ENCODE peak calls at places on chromosomes 1 and 21, in six cellular contexts. One of them, this sample, is unnamed.

GRCh38 chr1:30532621-30533020 is 190.8 kb downstream of the MATN1 start:
- DNase-seq in K562: no peak
- DNase-seq in H1: no peak
- DNase-seq in HepG2: no peak
- DNase-seq in GM12878: no peak
- DNase-seq in GM12892: no peak
- DNase-seq in this sample: no peak

GRCh38 chr1:12636098-12636950 is 7.6 kb upstream of the AADACL4 start:
- DNase-seq in GM12878: no peak
- DNase-seq in K562: no peak
- DNase-seq in GM12892: no peak
- DNase-seq in HepG2: no peak
- DNase-seq in H1: peak; percentile 61
- DNase-seq in this sample: no peak

GRCh38 chr1:175449306-175449705 is 256.7 kb upstream of the KIAA0040 start:
- DNase-seq in K562: no peak
- DNase-seq in HepG2: no peak
- DNase-seq in H1: no peak
- DNase-seq in GM12892: no peak
- DNase-seq in GM12878: no peak
- DNase-seq in this sample: no peak

GRCh38 chr21:21722736-21723135 is 724.5 kb downstream of the NCAM2 start:
- DNase-seq in HepG2: no peak
- DNase-seq in K562: no peak
- DNase-seq in GM12892: no peak
- DNase-seq in H1: no peak
- DNase-seq in GM12878: no peak
- DNase-seq in this sample: no peak

GRCh38 chr1:236750928-236751327 is 44.2 kb upstream of the MTR start:
- DNase-seq in HepG2: no peak
- DNase-seq in GM12878: no peak
- DNase-seq in H1: no peak
- DNase-seq in GM12892: no peak
- DNase-seq in K562: no peak
- DNase-seq in this sample: no peak

GRCh38 chr1:15919316-15919715 is 56.6 kb downstream of the ZBTB17 start:
- DNase-seq in GM12892: peak; percentile 24
- DNase-seq in GM12878: peak; percentile 70
- DNase-seq in HepG2: no peak
- DNase-seq in H1: no peak
- DNase-seq in K562: no peak
- DNase-seq in this sample: no peak

GRCh38 chr21:35219719-35220118 is 170.6 kb upstream of the RUNX1 start:
- DNase-seq in K562: no peak
- DNase-seq in GM12878: no peak
- DNase-seq in GM12892: no peak
- DNase-seq in H1: no peak
- DNase-seq in HepG2: no peak
- DNase-seq in this sample: no peak

GRCh38 chr1:55353709-55354620 is 138.8 kb upstream of the USP24 start:
- DNase-seq in H1: no peak
- DNase-seq in GM12892: no peak
- DNase-seq in K562: no peak
- DNase-seq in HepG2: no peak
- DNase-seq in GM12878: no peak
- DNase-seq in this sample: no peak

GRCh38 chr1:234926252-234926573 is 202.4 kb downstream of the TOMM20 start:
- DNase-seq in GM12878: no peak
- DNase-seq in K562: no peak
- DNase-seq in HepG2: no peak
- DNase-seq in GM12892: no peak
- DNase-seq in H1: no peak
- DNase-seq in this sample: no peak

GRCh38 chr1:6116137-6116536 is 64.0 kb downstream of the CHD5 start:
- DNase-seq in H1: no peak
- DNase-seq in GM12878: no peak
- DNase-seq in HepG2: no peak
- DNase-seq in GM12892: no peak
- DNase-seq in K562: no peak
- DNase-seq in this sample: no peak

GRCh38 chr21:41885341-41886024 is 6.3 kb upstream of the PRDM15 start:
- DNase-seq in GM12878: no peak
- DNase-seq in K562: no peak
- DNase-seq in H1: no peak
- DNase-seq in GM12892: no peak
- DNase-seq in HepG2: no peak
- DNase-seq in this sample: no peak

GRCh38 chr1:17909634-17910033 is 154.5 kb downstream of the ACTL8 start:
- DNase-seq in K562: peak; percentile 14
- DNase-seq in GM12878: no peak
- DNase-seq in GM12892: no peak
- DNase-seq in HepG2: no peak
- DNase-seq in H1: peak; percentile 73
- DNase-seq in this sample: no peak

GRCh38 chr1:222369991-222370910 is 177.7 kb downstream of the HHIPL2 start:
- DNase-seq in GM12892: no peak
- DNase-seq in H1: no peak
- DNase-seq in HepG2: no peak
- DNase-seq in K562: no peak
- DNase-seq in GM12878: no peak
- DNase-seq in this sample: no peak

GRCh38 chr1:26317612-26318337 is at the start of gene CD52:
- DNase-seq in HepG2: no peak
- DNase-seq in H1: no peak
- DNase-seq in GM12892: peak; percentile 76
- DNase-seq in GM12878: peak; percentile 65
- DNase-seq in K562: peak; percentile 90
- DNase-seq in this sample: peak; percentile 67

GRCh38 chr21:29529139-29529538 is 230.4 kb downstream of the BACH1 start:
- DNase-seq in GM12892: no peak
- DNase-seq in H1: no peak
- DNase-seq in GM12878: no peak
- DNase-seq in HepG2: no peak
- DNase-seq in K562: no peak
- DNase-seq in this sample: no peak

DNA sequence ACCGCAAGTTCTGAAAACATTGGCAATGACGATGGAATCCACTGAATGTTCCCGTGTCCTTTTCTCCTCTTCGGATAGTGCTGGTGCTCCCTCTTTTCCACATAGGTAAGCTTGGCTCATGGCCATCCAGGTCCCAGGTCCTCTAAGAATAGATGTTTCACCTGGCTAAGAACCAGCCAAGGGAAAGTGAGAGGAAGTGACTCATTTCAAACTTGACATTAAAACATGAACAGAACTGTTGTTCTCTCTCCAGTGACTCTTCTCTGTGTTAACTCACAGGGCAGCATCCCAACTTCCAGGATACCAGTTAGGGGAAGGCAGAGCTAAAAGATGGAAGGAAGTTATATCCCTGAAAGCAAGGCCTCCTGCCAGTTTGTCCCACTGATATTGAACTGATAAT is 493.8 kb upstream of the CHRM3 start:
- DNase-seq in K562: no peak
- DNase-seq in H1: no peak
- DNase-seq in GM12878: no peak
- DNase-seq in GM12892: no peak
- DNase-seq in HepG2: no peak
- DNase-seq in this sample: no peak
- TF ChIP-seq TAF1 in K562: no peak
- TF ChIP-seq TAF1 in H1: no peak
- TF ChIP-seq TAF1 in GM12878: no peak
- TF ChIP-seq TAF1 in GM12892: no peak
- TF ChIP-seq TAF1 in HepG2: no peak
- TF ChIP-seq TAF1 in this sample: no peak

GRCh38 chr1:2592672-2593071 is 6.1 kb downstream of the PRXL2B start:
- DNase-seq in K562: no peak
- DNase-seq in GM12878: no peak
- DNase-seq in GM12892: no peak
- DNase-seq in HepG2: no peak
- DNase-seq in H1: no peak
- DNase-seq in this sample: no peak
- TF ChIP-seq POLR2A in K562: no peak
- TF ChIP-seq POLR2A in GM12878: no peak
- TF ChIP-seq POLR2A in GM12892: no peak
- TF ChIP-seq POLR2A in HepG2: no peak
- TF ChIP-seq POLR2A in H1: no peak
- TF ChIP-seq POLR2A in this sample: no peak

DNA sequence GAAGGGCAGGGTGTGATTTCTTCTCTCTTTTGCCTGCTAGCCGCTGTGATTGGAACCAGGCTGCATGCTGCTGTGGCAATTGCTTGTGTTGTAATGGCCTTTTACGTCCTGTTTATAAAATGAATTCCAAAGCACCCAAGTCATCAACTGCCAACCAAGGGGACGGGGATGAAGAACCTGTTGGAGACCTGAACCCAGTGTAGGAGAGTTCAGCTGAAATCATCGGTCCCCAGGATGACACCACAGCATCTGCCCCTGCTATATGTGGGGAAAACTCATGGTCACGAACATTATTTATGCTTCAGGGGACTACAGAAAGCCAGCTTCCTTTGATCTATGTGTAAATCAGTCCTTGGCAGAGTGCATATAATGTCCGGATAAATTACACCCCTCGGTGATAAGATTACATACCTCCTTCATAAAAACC is 3.8 kb downstream of the TMEM167B start:
- DNase-seq in H1: no peak
- DNase-seq in HepG2: no peak
- DNase-seq in GM12892: no peak
- DNase-seq in GM12878: no peak
- DNase-seq in K562: no peak
- DNase-seq in this sample: no peak
- TF ChIP-seq POLR2AphosphoS5 in H1: no peak
- TF ChIP-seq POLR2AphosphoS5 in HepG2: no peak
- TF ChIP-seq POLR2AphosphoS5 in GM12892: no peak
- TF ChIP-seq POLR2AphosphoS5 in GM12878: no peak
- TF ChIP-seq POLR2AphosphoS5 in K562: no peak
- TF ChIP-seq POLR2AphosphoS5 in this sample: no peak

GRCh38 chr1:56409112-56409691 is 170.2 kb downstream of the PLPP3 start:
- DNase-seq in GM12892: peak; percentile 21
- DNase-seq in K562: peak; percentile 23
- DNase-seq in H1: peak; percentile 79
- DNase-seq in GM12878: no peak
- DNase-seq in HepG2: peak; percentile 56
- DNase-seq in this sample: peak; percentile 19
- TF ChIP-seq TAF1 in GM12892: no peak
- TF ChIP-seq TAF1 in K562: no peak
- TF ChIP-seq TAF1 in H1: no peak
- TF ChIP-seq TAF1 in GM12878: no peak
- TF ChIP-seq TAF1 in HepG2: no peak
- TF ChIP-seq TAF1 in this sample: no peak

GRCh38 chr21:46651121-46651520 is 15.6 kb downstream of the PRMT2 start:
- DNase-seq in GM12878: no peak
- DNase-seq in HepG2: no peak
- DNase-seq in H1: no peak
- DNase-seq in GM12892: no peak
- DNase-seq in K562: no peak
- DNase-seq in this sample: no peak
- TF ChIP-seq POLR2A in GM12878: no peak
- TF ChIP-seq POLR2A in HepG2: no peak
- TF ChIP-seq POLR2A in H1: no peak
- TF ChIP-seq POLR2A in GM12892: no peak
- TF ChIP-seq POLR2A in K562: no peak
- TF ChIP-seq POLR2A in this sample: no peak

GRCh38 chr1:150558761-150559626 is 9.8 kb downstream of the ADAMTSL4 start:
- DNase-seq in HepG2: no peak
- DNase-seq in H1: no peak
- DNase-seq in GM12878: no peak
- DNase-seq in K562: no peak
- DNase-seq in GM12892: peak; percentile 19
- DNase-seq in this sample: no peak
- TF ChIP-seq POLR2AphosphoS5 in HepG2: no peak
- TF ChIP-seq POLR2AphosphoS5 in H1: no peak
- TF ChIP-seq POLR2AphosphoS5 in GM12878: no peak
- TF ChIP-seq POLR2AphosphoS5 in K562: peak; percentile 2
- TF ChIP-seq POLR2AphosphoS5 in GM12892: no peak
- TF ChIP-seq POLR2AphosphoS5 in this sample: no peak

DNA sequence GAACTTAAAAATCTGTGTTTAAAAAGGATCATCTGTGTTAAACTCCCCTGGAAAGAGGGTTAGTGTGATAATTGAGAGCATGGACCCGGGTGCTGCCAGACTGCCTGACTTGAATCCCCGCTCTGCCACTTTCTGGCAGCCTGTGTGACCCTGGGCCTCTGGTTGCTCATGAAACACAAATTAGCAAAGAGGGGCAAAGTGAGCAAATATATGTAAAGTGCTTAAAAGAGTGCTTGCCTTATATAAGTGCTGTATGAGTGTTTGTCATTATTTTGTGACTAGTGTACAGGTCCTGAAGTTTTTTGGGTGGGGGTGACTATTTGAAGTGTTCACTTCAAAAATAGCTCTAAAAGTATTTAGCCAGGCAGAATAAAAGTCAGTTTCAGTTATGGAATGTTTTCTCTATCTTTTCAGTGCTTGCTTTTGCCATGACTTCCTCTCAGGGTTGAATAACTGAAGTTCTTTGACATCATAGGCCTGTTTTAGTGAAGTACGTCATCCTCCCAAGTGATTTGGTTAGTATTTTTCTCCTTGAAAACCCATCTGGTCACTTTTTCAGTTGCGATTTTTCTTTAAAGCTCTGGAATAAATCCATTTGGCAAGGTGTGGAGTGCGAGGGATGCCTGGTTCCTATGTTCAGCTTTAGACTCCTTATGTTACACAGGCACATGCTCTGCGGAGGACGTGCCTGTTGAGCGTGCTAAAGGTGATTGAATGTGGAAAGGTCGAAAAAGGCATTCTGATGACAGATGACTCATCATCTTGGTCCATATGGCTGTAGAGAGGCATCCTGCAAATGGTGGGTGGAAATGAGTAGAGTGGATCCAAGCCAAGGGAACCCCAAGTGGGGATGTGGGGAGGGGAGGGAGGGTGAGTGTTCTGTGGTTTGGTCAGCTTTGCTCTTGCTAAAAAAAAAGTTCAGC is 47.8 kb downstream of the AK4 start:
- DNase-seq in HepG2: no peak
- DNase-seq in GM12878: no peak
- DNase-seq in H1: no peak
- DNase-seq in GM12892: no peak
- DNase-seq in K562: peak; percentile 57
- DNase-seq in this sample: no peak
- TF ChIP-seq TAF1 in HepG2: no peak
- TF ChIP-seq TAF1 in GM12878: no peak
- TF ChIP-seq TAF1 in H1: no peak
- TF ChIP-seq TAF1 in GM12892: no peak
- TF ChIP-seq TAF1 in K562: no peak
- TF ChIP-seq TAF1 in this sample: no peak

This sample was measured in GM12891.